ENCODE peak calls at places on chromosomes 4 and X, in five cellular contexts. V is RWPE1; S is transverse colon; U is CD4-positive, alpha-beta T cell; D is mammary epithelial cell. B is an unnamed sample.

GRCh38 chr4:7034262-7035081 is 8.7 kb upstream of the TADA2B start:
- DNase-seq in U (no peak), D (peak), S (no peak), V (peak), B (no peak)

GRCh38 chrX:25344191-25344936 is 328.6 kb upstream of the ARX start:
- DNase-seq in U (no peak), S (no peak), D (no peak), V (no peak), B (peak)

GRCh38 chrX:17527932-17528331 is 152.9 kb downstream of the NHS start:
- DNase-seq in D (no peak), U (no peak), V (no peak), S (no peak), B (no peak)

GRCh38 chrX:2351999-2352995 is 148.5 kb downstream of the DHRSX start:
- DNase-seq in S (no peak), D (peak), U (no peak), V (no peak), B (peak)

GRCh38 chrX:108167211-108167872 is 75.8 kb downstream of the ATG4A start:
- DNase-seq in U (no peak), D (peak), S (no peak), V (peak), B (peak)

GRCh38 chrX:100341111-100341510 is 69.0 kb downstream of the PCDH19 start:
- DNase-seq in V (no peak), D (no peak), U (no peak), S (no peak), B (peak)

GRCh38 chr4:19285146-19285545 is 966.6 kb upstream of the SLIT2 start:
- DNase-seq in V (no peak), S (no peak), D (no peak), U (no peak), B (no peak)

GRCh38 chrX:154484255-154485149 is 1.9 kb downstream of the UBL4A start:
- DNase-seq in D (no peak), S (peak), V (no peak), U (no peak), B (peak)

GRCh38 chr4:73648478-73648877 is 28.2 kb upstream of the RASSF6 start:
- DNase-seq in U (no peak), V (no peak), D (no peak), S (no peak), B (no peak)

GRCh38 chrX:141468940-141469339 is 115.6 kb downstream of the SPANXA1 start:
- DNase-seq in U (no peak), S (no peak), V (peak), D (peak), B (peak)

GRCh38 chrX:121013897-121014455 is 28.4 kb upstream of the CT47A1 start:
- DNase-seq in V (no peak), S (no peak), U (no peak), D (no peak), B (no peak)

GRCh38 chr4:122450847-122451246 is 5.7 kb downstream of the IL2 start:
- DNase-seq in D (peak), U (peak), V (peak), S (no peak), B (peak)

GRCh38 chr4:1408418-1408817 is 2.2 kb upstream of the NKX1-1 start:
- DNase-seq in D (no peak), U (no peak), V (no peak), S (no peak), B (no peak)

GRCh38 chr4:26267087-26267486 is 53.7 kb upstream of the RBPJ start:
- DNase-seq in S (peak), V (no peak), D (no peak), U (no peak), B (no peak)

DNA sequence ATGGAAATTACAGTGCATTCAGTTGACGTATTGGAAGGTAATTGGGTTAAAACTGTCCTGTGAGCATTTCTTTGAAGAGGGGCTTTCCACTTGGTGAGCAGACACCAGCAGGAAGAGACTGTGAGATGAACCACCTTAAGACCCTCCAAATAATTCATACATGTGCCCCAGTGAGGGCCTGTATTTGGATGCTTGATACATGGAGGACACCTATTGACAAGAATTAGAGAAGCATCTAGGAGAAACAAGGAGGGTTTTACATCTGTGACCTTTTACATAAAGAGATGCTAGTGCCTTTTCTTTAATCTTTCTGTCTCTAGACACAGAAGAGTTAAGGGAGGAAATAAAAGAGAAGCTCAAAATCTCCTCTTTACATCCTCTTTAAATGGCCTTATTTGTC is 1115.3 kb upstream of the IGFBP7 start:
- DNase-seq in D (no peak), V (no peak), S (no peak), U (no peak), B (no peak)
- TF ChIP-seq CTCF in D (no peak), V (no peak), S (no peak), U (no peak), B (no peak)

GRCh38 chr4:145868637-145869409 is 69.8 kb downstream of the ZNF827 start:
- DNase-seq in S (no peak), V (no peak), U (no peak), D (no peak), B (no peak)
- TF ChIP-seq CTCF in S (no peak), V (no peak), U (no peak), D (no peak), B (peak)

DNA sequence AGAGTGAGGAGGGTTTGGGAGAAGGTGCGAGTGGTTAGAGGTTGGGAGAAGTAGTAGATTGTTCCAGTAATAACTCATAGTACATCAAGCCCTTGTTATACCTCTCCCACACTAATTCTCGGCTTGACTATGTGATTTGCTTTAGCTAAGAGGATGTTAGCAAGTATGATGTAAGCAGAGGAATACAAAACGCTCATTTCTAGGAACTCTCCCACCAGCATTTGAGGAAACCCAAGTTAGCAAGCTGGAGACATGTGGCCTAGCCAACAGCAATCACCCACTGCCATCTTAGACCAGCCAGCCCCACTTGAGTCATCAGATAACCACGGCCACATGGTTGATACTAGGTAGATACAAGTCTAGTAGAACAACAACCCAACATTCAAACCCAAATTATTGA is 14.2 kb downstream of the FTHL17 start:
- DNase-seq in V (no peak), S (no peak), D (no peak), U (no peak), B (no peak)
- TF ChIP-seq CTCF in V (no peak), S (no peak), D (no peak), U (no peak), B (no peak)

GRCh38 chr4:4383085-4383484 is 3.8 kb upstream of the NSG1 start:
- DNase-seq in V (no peak), D (no peak), U (no peak), S (no peak), B (no peak)

GRCh38 chr4:4376074-4376473 is 10.8 kb upstream of the NSG1 start:
- DNase-seq in S (no peak), V (no peak), D (no peak), U (no peak), B (no peak)

GRCh38 chr4:4377683-4378082 is 9.2 kb upstream of the NSG1 start:
- DNase-seq in V (no peak), U (no peak), D (no peak), S (no peak), B (no peak)

GRCh38 chr4:4377191-4377590 is 9.7 kb upstream of the NSG1 start:
- DNase-seq in D (no peak), U (no peak), V (no peak), S (no peak), B (no peak)

GRCh38 chr4:4379540-4380087 is 7.3 kb upstream of the NSG1 start:
- DNase-seq in D (no peak), S (no peak), U (no peak), V (no peak), B (no peak)
- TF ChIP-seq CTCF in D (no peak), S (no peak), U (no peak), V (no peak), B (no peak)